ENCODE peak calls at places on chromosomes 7 and 10, in nine cellular contexts. K, N, L, S, O, W, C, R and X are unnamed samples. For H3K9me3, the result is how much of the 10 kb centered on the place peaks cover.

GRCh38 chr7:32611700-32612099 is 116.4 kb downstream of the AVL9 start:
- DNase-seq in K (no peak), N (no peak), C (no peak), S (no peak), O (no peak), L (no peak), R (no peak), W (no peak), X (no peak)

GRCh38 chr10:30185916-30186315 is 126.5 kb upstream of the JCAD start:
- DNase-seq in K (no peak), O (no peak), R (no peak), N (peak), L (peak), W (peak), S (peak), C (no peak), X (no peak)

GRCh38 chr7:4633012-4633411 is 49.1 kb upstream of the FOXK1 start:
- DNase-seq in K (no peak), O (no peak), R (peak), W (peak), N (peak), L (no peak), S (peak), C (peak), X (no peak)

GRCh38 chr7:70776627-70777101 is 355.3 kb upstream of the GALNT17 start:
- DNase-seq in O (no peak), L (no peak), C (no peak), S (peak), W (peak), N (no peak), R (no peak), K (no peak), X (peak)

GRCh38 chr7:134422646-134423045 is 36.3 kb downstream of the AKR1B1 start:
- DNase-seq in N (no peak), S (no peak), W (no peak), R (no peak), C (peak), K (no peak), L (no peak), O (no peak), X (no peak)

GRCh38 chr7:155807805-155808550 is 4.3 kb downstream of the SHH start:
- DNase-seq in O (no peak), W (no peak), C (peak), R (no peak), L (no peak), N (no peak), K (no peak), S (no peak), X (no peak)

GRCh38 chr10:18098201-18098600 is 42.0 kb upstream of the CACNB2 start:
- DNase-seq in O (no peak), N (no peak), L (no peak), R (no peak), W (no peak), C (no peak), K (no peak), S (no peak), X (no peak)

GRCh38 chr10:78744521-78745090 is 324.2 kb upstream of the ZMIZ1 start:
- DNase-seq in L (no peak), S (no peak), N (no peak), R (no peak), O (no peak), C (peak), K (peak), W (no peak), X (no peak)

GRCh38 chr10:110774069-110775021 is 97.4 kb upstream of the PDCD4 start:
- DNase-seq in O (no peak), W (peak), K (no peak), L (no peak), S (peak), C (peak), N (peak), R (peak), X (no peak)

GRCh38 chr7:7707756-7708310 is 10.6 kb downstream of the RPA3 start:
- DNase-seq in C (peak), O (no peak), K (no peak), N (peak), W (peak), S (peak), L (no peak), R (no peak), X (no peak)

GRCh38 chr10:117439243-117439912 is 64.1 kb upstream of the PDZD8 start:
- DNase-seq in K (no peak), S (peak), C (no peak), W (peak), R (no peak), N (peak), O (no peak), L (no peak), X (no peak)

GRCh38 chr10:51699475-51700227 is at the start of gene CSTF2T:
- DNase-seq in S (peak), K (peak), L (peak), C (peak), O (peak), R (peak), W (peak), N (peak), X (peak)

GRCh38 chr10:117320050-117320665 is 55.1 kb downstream of the PDZD8 start:
- DNase-seq in O (no peak), S (peak), N (peak), R (no peak), K (no peak), C (peak), W (no peak), L (no peak), X (no peak)

GRCh38 chr10:7412482-7413251 is 1.8 kb upstream of the SFMBT2 start:
- DNase-seq in C (no peak), S (peak), L (no peak), O (peak), R (no peak), N (no peak), W (peak), K (no peak), X (no peak)

DNA sequence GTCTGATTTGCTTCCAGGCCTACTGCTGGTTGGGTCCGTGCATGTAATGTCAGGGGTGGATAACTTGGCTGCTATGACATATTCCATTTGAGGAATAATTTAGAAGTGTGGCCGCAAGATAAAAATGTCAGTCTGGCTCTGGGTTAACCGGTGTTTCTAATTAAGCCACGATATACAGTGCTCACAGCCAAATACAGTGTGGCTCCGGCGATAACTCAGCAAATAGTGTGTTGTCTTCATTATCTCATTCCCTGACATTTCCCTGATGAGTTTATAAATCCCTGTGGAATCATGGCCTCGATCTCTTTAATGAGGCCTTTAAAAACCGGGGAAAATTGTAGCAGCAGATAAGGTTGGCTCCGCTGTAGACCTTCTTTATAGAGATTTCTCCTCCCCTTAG is 1125.0 kb downstream of the TYW1 start:
- DNase-seq in W (no peak), L (no peak), N (no peak), K (no peak), O (no peak), R (no peak), C (no peak), S (no peak), X (no peak)
- H3K9me3 ChIP-seq in W (under half), L (under half), N (under half), K (under half), O (under half), R (under half), C (under half), S (under half), X (under half)

GRCh38 chr7:64037095-64037494 is 8.1 kb upstream of the ZNF727 start:
- DNase-seq in L (no peak), K (no peak), R (no peak), O (no peak), W (no peak), S (no peak), N (no peak), C (no peak), X (no peak)
- H3K9me3 ChIP-seq in L (half or more), K (under half), R (under half), O (under half), W (under half), S (under half), N (under half), C (half or more), X (under half)

GRCh38 chr7:64638822-64639221 is 27.1 kb upstream of the ZNF107 start:
- DNase-seq in L (no peak), S (no peak), O (no peak), N (no peak), C (no peak), K (no peak), R (no peak), W (no peak), X (no peak)

GRCh38 chr7:64637521-64638445 is 28.1 kb upstream of the ZNF107 start:
- DNase-seq in W (no peak), N (no peak), L (no peak), K (no peak), S (no peak), R (no peak), C (no peak), O (no peak), X (no peak)

GRCh38 chr7:64633401-64633800 is 32.5 kb upstream of the ZNF107 start:
- DNase-seq in N (no peak), O (no peak), S (no peak), L (no peak), C (no peak), K (no peak), R (no peak), W (no peak), X (no peak)

GRCh38 chr7:64634406-64635062 is 31.4 kb upstream of the ZNF107 start:
- DNase-seq in O (no peak), R (no peak), C (no peak), K (no peak), W (no peak), N (no peak), S (no peak), L (no peak), X (no peak)

GRCh38 chr7:64636386-64636785 is 29.5 kb upstream of the ZNF107 start:
- DNase-seq in N (no peak), C (no peak), O (no peak), S (no peak), K (no peak), W (no peak), L (no peak), R (no peak), X (no peak)
- H3K9me3 ChIP-seq in N (under half), C (under half), O (under half), S (under half), K (under half), W (under half), L (under half), R (under half), X (under half)

DNA sequence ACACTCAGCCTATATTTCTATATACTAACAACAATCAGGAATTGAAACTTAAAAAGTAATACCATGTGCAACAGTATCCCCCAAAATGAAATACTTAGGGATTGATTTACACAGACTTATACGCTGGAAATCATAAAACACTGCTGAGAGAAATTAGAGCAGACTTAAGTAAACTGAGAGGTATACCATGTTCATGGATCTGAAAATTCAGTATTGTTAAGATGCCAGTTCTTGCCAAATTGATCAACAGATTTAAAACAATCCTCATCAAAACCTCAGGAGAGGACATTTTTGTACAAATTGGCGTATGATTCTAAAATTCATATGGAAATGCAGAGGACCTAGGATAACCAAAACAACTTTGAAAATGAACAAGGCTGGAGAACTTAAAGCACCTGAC is 37.3 kb downstream of the DCLRE1C start:
- DNase-seq in W (no peak), K (no peak), R (no peak), C (no peak), O (no peak), L (no peak), N (no peak), S (no peak), X (no peak)
- H3K9me3 ChIP-seq in W (under half), K (under half), R (under half), C (under half), O (under half), L (under half), N (under half), S (under half), X (under half)

GRCh38 chr7:159094919-159095915 is 49.5 kb downstream of the VIPR2 start:
- DNase-seq in S (no peak), W (no peak), R (no peak), N (no peak), C (no peak), O (no peak), K (peak), L (no peak), X (no peak)

GRCh38 chr7:159097661-159098423 is 46.8 kb downstream of the VIPR2 start:
- DNase-seq in W (no peak), C (no peak), R (no peak), O (no peak), S (no peak), K (peak), L (no peak), N (no peak), X (no peak)

GRCh38 chr7:159098424-159098786 is 46.3 kb downstream of the VIPR2 start:
- DNase-seq in N (no peak), O (no peak), W (no peak), R (no peak), S (no peak), C (no peak), K (peak), L (no peak), X (no peak)

GRCh38 chr7:159095979-159096411 is 48.7 kb downstream of the VIPR2 start:
- DNase-seq in N (no peak), R (no peak), O (no peak), W (no peak), L (no peak), K (peak), C (no peak), S (no peak), X (no peak)

GRCh38 chr7:159096736-159097581 is 47.7 kb downstream of the VIPR2 start:
- DNase-seq in C (no peak), L (no peak), N (no peak), W (no peak), O (no peak), R (no peak), K (peak), S (no peak), X (no peak)
- H3K9me3 ChIP-seq in C (under half), L (half or more), N (under half), W (under half), O (under half), R (under half), K (under half), S (under half), X (under half)

DNA sequence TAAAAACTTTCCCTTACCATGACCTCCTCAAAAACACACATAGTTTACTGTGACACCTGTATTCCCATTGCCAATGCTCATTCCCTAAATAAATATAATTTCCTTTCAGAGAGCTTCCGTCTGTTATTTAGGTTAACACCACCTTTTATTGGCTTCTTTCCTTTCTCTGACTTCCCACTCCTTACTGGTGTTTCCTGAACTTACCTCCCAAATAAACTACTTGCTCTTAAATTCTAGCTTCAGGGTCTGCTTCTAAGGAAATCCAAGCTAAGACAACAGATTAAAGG is 67.4 kb upstream of the ZNF746 start:
- DNase-seq in R (no peak), N (no peak), S (no peak), C (no peak), K (no peak), O (no peak), W (no peak), L (no peak), X (no peak)
- H3K9me3 ChIP-seq in R (under half), N (under half), S (under half), C (under half), K (under half), O (under half), W (under half), L (under half), X (under half)

GRCh38 chr7:158166386-158167340 is 421.0 kb downstream of the PTPRN2 start:
- DNase-seq in W (no peak), N (no peak), S (no peak), R (no peak), K (no peak), O (no peak), L (no peak), C (no peak), X (peak)
- H3K9me3 ChIP-seq in W (under half), N (under half), S (under half), R (under half), K (under half), O (under half), L (half or more), C (under half), X (under half)

GRCh38 chr7:158101821-158102450 is 485.7 kb downstream of the PTPRN2 start:
- DNase-seq in L (no peak), S (no peak), N (no peak), W (no peak), O (no peak), K (peak), R (no peak), C (no peak), X (no peak)
- H3K9me3 ChIP-seq in L (half or more), S (under half), N (under half), W (under half), O (under half), K (under half), R (under half), C (under half), X (under half)

GRCh38 chr10:5068274-5069017 is 25.8 kb upstream of the AKR1C3 start:
- DNase-seq in O (no peak), C (no peak), N (no peak), S (no peak), R (no peak), W (no peak), L (no peak), K (no peak), X (no peak)
- H3K9me3 ChIP-seq in O (under half), C (under half), N (under half), S (under half), R (under half), W (under half), L (under half), K (under half), X (under half)

GRCh38 chr7:158141221-158141582 is 446.4 kb downstream of the PTPRN2 start:
- DNase-seq in W (no peak), N (no peak), C (no peak), R (no peak), K (no peak), S (no peak), L (no peak), O (no peak), X (no peak)
- H3K9me3 ChIP-seq in W (under half), N (under half), C (under half), R (under half), K (under half), S (under half), L (half or more), O (under half), X (under half)